ENCODE peak calls at places on chromosomes 4 and X, in nine cellular contexts. V, K, Z, U, C, R, O, Q and D are unnamed samples. For H3K4me1 and H3K27me3, the result is how much of the 10 kb centered on the place peaks cover.

GRCh38 chr4:167867191-167867590 is 225.1 kb upstream of the ANXA10 start:
- DNase-seq in K (no peak), R (no peak), Z (no peak), C (no peak), V (no peak), Q (no peak), O (no peak), U (no peak), D (no peak)

GRCh38 chr4:124437853-124438495 is 274.6 kb downstream of the ANKRD50 start:
- DNase-seq in Q (peak), K (no peak), U (no peak), V (no peak), O (no peak), Z (peak), C (no peak), R (no peak), D (no peak)

GRCh38 chr4:173288698-173289350 is 45.3 kb downstream of the HMGB2 start:
- DNase-seq in R (no peak), K (no peak), V (no peak), Q (no peak), U (no peak), C (no peak), O (no peak), Z (no peak), D (no peak)

GRCh38 chrX:56728321-56728720 is 722 bp upstream of the NBDY start:
- DNase-seq in O (no peak), V (no peak), Q (no peak), K (no peak), U (no peak), R (no peak), C (no peak), Z (no peak), D (peak)

GRCh38 chr4:48375651-48376291 is 34.4 kb downstream of the SLAIN2 start:
- DNase-seq in Z (peak), V (peak), K (no peak), O (no peak), Q (peak), R (no peak), U (no peak), C (peak), D (peak)

GRCh38 chr4:164779811-164780216 is 25.9 kb downstream of the SMIM31 start:
- DNase-seq in K (no peak), O (no peak), C (no peak), V (peak), R (no peak), Q (peak), Z (no peak), U (no peak), D (peak)

GRCh38 chr4:41050840-41051775 is 163.2 kb downstream of the APBB2 start:
- DNase-seq in V (no peak), O (no peak), R (no peak), Q (no peak), U (peak), K (no peak), Z (no peak), C (no peak), D (no peak)

GRCh38 chr4:41256131-41256739 is 493 bp upstream of the UCHL1 start:
- DNase-seq in K (no peak), C (no peak), U (no peak), V (peak), Z (peak), Q (no peak), O (no peak), R (no peak), D (peak)

GRCh38 chr4:78370625-78371372 is 180.8 kb upstream of the ANXA3 start:
- DNase-seq in Z (peak), U (no peak), R (no peak), Q (peak), V (no peak), K (no peak), O (no peak), C (no peak), D (no peak)

GRCh38 chrX:15350329-15350996 is 15.1 kb upstream of the PIGA start:
- DNase-seq in U (no peak), K (no peak), C (no peak), R (no peak), Z (no peak), V (no peak), O (no peak), Q (no peak), D (no peak)

GRCh38 chr4:40629401-40630334 is at the start of gene RBM47:
- DNase-seq in C (peak), R (no peak), O (peak), U (peak), Q (peak), K (no peak), V (peak), Z (peak), D (peak)

GRCh38 chr4:48405924-48406323 is 64.6 kb downstream of the SLAIN2 start:
- DNase-seq in C (no peak), U (no peak), R (no peak), Q (no peak), Z (no peak), O (no peak), V (no peak), K (no peak), D (no peak)

GRCh38 chr4:189773909-189774308 is 166.8 kb upstream of the FRG1 start:
- DNase-seq in Q (peak), R (no peak), O (no peak), U (no peak), V (peak), K (no peak), Z (no peak), C (no peak), D (peak)

GRCh38 chr4:108210989-108211725 is 42.4 kb upstream of the LEF1 start:
- DNase-seq in C (no peak), Z (no peak), R (no peak), K (no peak), Q (no peak), V (peak), O (no peak), U (no peak), D (peak)

GRCh38 chr4:68372588-68372987 is 22.7 kb upstream of the YTHDC1 start:
- DNase-seq in K (no peak), O (no peak), U (no peak), R (no peak), Z (peak), C (no peak), V (no peak), Q (no peak), D (no peak)

GRCh38 chrX:137431693-137432488 is 134.0 kb upstream of the ZIC3 start:
- DNase-seq in U (no peak), K (no peak), R (no peak), Z (no peak), Q (no peak), C (no peak), O (no peak), V (no peak), D (no peak)

GRCh38 chr4:145480257-145480656 is 1.4 kb upstream of the SMAD1 start:
- DNase-seq in Q (no peak), O (no peak), V (no peak), R (no peak), U (no peak), C (no peak), K (no peak), Z (peak), D (no peak)

GRCh38 chrX:129653985-129654651 is 638 bp downstream of the APLN start:
- DNase-seq in Z (no peak), C (peak), U (peak), V (no peak), K (peak), R (no peak), O (no peak), Q (peak), D (no peak)

GRCh38 chrX:34978171-34978570 is 35.6 kb downstream of the FAM47B start:
- DNase-seq in Q (no peak), U (no peak), Z (no peak), C (no peak), K (no peak), O (peak), V (no peak), R (no peak), D (no peak)

GRCh38 chr4:38728651-38729141 is 54.1 kb downstream of the TLR10 start:
- DNase-seq in V (no peak), R (no peak), O (no peak), C (peak), U (no peak), Q (peak), Z (peak), K (no peak), D (no peak)

GRCh38 chrX:120457766-120458180 is 11.3 kb downstream of the LAMP2 start:
- DNase-seq in R (no peak), U (no peak), V (peak), Z (no peak), Q (peak), O (no peak), C (no peak), K (no peak), D (peak)
- H3K4me1 ChIP-seq in R (under half), U (under half), V (under half), Z (under half), Q (under half), O (under half), C (under half), K (under half), D (under half)

GRCh38 chr4:7144374-7145290 is 47.7 kb upstream of the SORCS2 start:
- DNase-seq in R (no peak), U (no peak), O (no peak), V (no peak), Z (no peak), Q (no peak), C (no peak), K (no peak), D (peak)

GRCh38 chr4:7146764-7147071 is 45.6 kb upstream of the SORCS2 start:
- DNase-seq in V (no peak), Z (no peak), K (no peak), C (no peak), Q (no peak), O (no peak), R (no peak), U (no peak), D (no peak)

GRCh38 chr4:7147261-7147660 is 45.1 kb upstream of the SORCS2 start:
- DNase-seq in U (no peak), K (no peak), O (no peak), Z (no peak), V (no peak), Q (no peak), C (no peak), R (no peak), D (no peak)

GRCh38 chr4:7146059-7146763 is 46.1 kb upstream of the SORCS2 start:
- DNase-seq in U (no peak), Z (no peak), O (no peak), R (no peak), C (no peak), K (no peak), Q (no peak), V (no peak), D (no peak)

DNA sequence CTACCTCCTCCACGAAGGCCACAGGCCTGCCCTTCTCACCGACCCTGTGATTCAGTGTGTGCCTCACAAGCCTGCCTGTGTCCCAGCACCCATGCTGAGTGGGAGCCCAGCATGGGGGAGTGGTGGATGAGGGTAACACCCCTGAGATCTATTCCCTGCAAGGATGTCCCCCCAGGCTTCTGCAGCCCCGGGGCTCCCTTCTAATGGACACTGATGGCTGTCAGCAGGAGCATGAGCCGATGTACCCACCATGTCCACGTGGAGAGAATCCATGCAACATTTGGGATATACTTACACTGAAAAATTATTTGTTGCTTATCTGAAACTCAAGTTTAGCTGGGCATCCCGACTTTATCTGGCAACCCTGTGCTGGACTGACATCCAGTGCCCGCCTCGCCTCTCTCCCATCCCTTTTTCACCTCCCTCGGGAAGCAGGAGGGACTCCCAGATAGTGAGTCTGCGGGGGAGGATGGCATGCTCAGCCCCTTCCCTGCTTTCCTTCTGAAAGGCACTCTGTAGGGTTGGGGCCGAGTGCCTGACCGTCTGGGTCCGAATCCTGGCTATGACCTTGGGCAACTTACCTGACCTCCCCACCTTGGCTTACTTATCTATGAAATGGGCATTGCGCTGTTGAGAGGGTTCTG is 46.9 kb upstream of the SORCS2 start:
- DNase-seq in Q (no peak), Z (no peak), V (no peak), K (no peak), R (no peak), U (no peak), C (no peak), O (no peak), D (no peak)
- H3K27me3 ChIP-seq in Q (under half), Z (under half), V (under half), K (under half), R (under half), U (under half), C (under half), O (under half), D (under half)

GRCh38 chr4:77155631-77156345 is 1.2 kb upstream of the CCNG2 start:
- DNase-seq in R (no peak), O (no peak), Q (no peak), V (no peak), C (no peak), U (no peak), Z (no peak), K (no peak), D (no peak)

GRCh38 chr4:77153016-77153415 is 4.0 kb upstream of the CCNG2 start:
- DNase-seq in R (no peak), O (no peak), U (no peak), C (no peak), Z (peak), V (no peak), K (no peak), Q (no peak), D (no peak)

GRCh38 chr4:77152421-77152820 is 4.6 kb upstream of the CCNG2 start:
- DNase-seq in V (no peak), C (peak), R (no peak), K (no peak), Z (peak), U (no peak), O (no peak), Q (peak), D (peak)

GRCh38 chr4:77154761-77155499 is 2.1 kb upstream of the CCNG2 start:
- DNase-seq in R (no peak), Q (no peak), C (no peak), O (no peak), V (no peak), Z (no peak), K (no peak), U (no peak), D (no peak)

GRCh38 chr4:77154074-77154473 is 2.9 kb upstream of the CCNG2 start:
- DNase-seq in V (no peak), U (no peak), Z (no peak), K (no peak), O (no peak), Q (no peak), R (no peak), C (no peak), D (no peak)
- H3K4me1 ChIP-seq in V (under half), U (under half), Z (under half), K (under half), O (under half), Q (under half), R (half or more), C (under half), D (under half)

GRCh38 chr4:64361399-64361740 is 47.9 kb downstream of the TECRL start:
- DNase-seq in K (no peak), C (no peak), U (no peak), Q (no peak), O (no peak), V (no peak), R (no peak), Z (no peak), D (no peak)

GRCh38 chr4:64353904-64354303 is 55.3 kb downstream of the TECRL start:
- DNase-seq in V (no peak), R (no peak), C (no peak), Z (no peak), O (no peak), Q (no peak), U (no peak), K (no peak), D (no peak)

GRCh38 chr4:64360664-64361398 is 48.4 kb downstream of the TECRL start:
- DNase-seq in Z (no peak), O (no peak), V (no peak), U (no peak), R (no peak), C (no peak), K (no peak), Q (no peak), D (no peak)

DNA sequence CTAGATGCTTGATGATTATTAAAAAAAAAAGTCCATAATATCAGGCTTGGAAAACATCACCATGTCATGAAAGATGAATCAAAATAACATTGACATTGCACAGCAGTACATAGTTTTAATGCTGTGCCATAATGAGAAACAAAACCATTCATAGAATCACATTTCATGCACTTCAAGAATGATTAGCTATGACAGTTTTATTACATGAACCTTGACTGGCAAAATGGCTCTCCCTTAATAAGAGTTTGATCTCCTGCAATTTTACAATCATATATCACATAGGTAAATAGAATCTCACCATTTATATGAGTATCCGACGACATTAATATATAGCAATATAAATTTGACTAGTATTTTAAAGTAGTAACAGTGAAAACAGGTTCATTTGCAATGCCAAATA is 49.8 kb downstream of the TECRL start:
- DNase-seq in V (no peak), Q (no peak), U (no peak), C (no peak), R (no peak), O (no peak), Z (no peak), K (no peak), D (no peak)
- H3K27me3 ChIP-seq in V (under half), Q (under half), U (under half), C (under half), R (under half), O (under half), Z (under half), K (under half), D (under half)

GRCh38 chr4:5032825-5033224 is 13.6 kb upstream of the CYTL1 start:
- DNase-seq in R (no peak), O (no peak), K (no peak), C (no peak), V (no peak), Z (no peak), U (no peak), Q (no peak), D (no peak)
- H3K4me1 ChIP-seq in R (under half), O (under half), K (under half), C (under half), V (under half), Z (under half), U (under half), Q (under half), D (under half)

DNA sequence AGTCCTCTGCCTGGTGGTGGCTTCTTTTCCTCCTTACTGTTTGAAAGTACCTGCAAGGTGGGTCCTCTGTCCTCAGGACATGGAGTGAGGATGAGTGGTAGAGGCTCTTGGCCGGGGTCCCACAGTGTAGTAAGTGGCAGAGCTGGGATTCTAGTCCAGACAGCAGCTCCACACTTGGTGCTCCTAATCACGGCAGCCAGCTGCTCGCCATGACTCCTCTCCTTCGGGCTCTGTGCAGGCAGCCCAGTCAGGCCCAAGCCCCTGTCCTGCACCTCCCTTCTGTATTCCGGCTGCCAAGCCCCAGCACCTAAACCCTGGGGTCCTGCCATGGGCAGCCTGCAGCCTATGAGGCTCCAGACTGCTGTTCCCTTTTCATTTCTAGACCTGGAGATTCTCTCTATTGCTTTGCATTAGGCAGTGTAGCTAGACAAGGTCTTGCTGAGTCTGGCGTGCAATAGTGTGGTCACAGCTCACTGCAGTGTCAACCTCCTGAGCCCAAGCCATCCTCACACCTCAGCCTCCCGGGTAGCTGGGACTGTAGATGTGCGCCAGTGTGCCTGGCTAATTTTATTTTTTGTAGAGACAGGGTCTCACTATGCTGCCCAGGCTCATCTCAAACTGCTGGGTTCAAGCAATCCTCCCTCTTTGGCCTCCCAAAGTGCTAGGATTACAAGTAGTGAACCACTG is 24.9 kb downstream of the NSD2 start:
- DNase-seq in V (no peak), R (no peak), O (no peak), K (peak), Z (no peak), C (no peak), Q (no peak), U (no peak), D (no peak)
- H3K27me3 ChIP-seq in V (under half), R (under half), O (under half), K (under half), Z (under half), C (under half), Q (under half), U (under half), D (under half)

GRCh38 chr4:13529130-13529919 is 15.0 kb downstream of the NKX3-2 start:
- DNase-seq in R (no peak), C (no peak), O (no peak), V (no peak), K (no peak), U (no peak), Q (no peak), Z (no peak), D (no peak)
- H3K4me1 ChIP-seq in R (under half), C (under half), O (under half), V (under half), K (under half), U (under half), Q (under half), Z (under half), D (under half)